ENCODE peak calls at places on chromosomes 7 and 10, in seven cellular contexts. W is progenitor cell of endocrine pancreas; I is transverse colon; Y is heart left ventricle; O is thoracic aorta; D is gastrocnemius medialis; G is CD8-positive, alpha-beta T cell. H is an unnamed sample.

GRCh38 chr7:132836746-132837145 is 245.1 kb downstream of the CHCHD3 start:
- DNase-seq in O (no peak), G (no peak), D (no peak), I (no peak), W (no peak), Y (no peak), H (no peak)

GRCh38 chr7:14691597-14692203 is 210.9 kb downstream of the DGKB start:
- DNase-seq in D (no peak), W (peak), O (no peak), I (peak), G (peak), Y (peak), H (peak)

GRCh38 chr7:139645572-139646523 is 122.4 kb downstream of the CLEC2L start:
- DNase-seq in I (peak), O (peak), D (peak), Y (peak), G (peak), W (peak), H (peak)

GRCh38 chr10:30436200-30436599 is 2.2 kb downstream of the MAP3K8 start:
- DNase-seq in D (no peak), W (no peak), G (no peak), Y (no peak), O (no peak), I (peak), H (no peak)

GRCh38 chr10:78894841-78895195 is 173.9 kb upstream of the ZMIZ1 start:
- DNase-seq in D (no peak), Y (no peak), G (no peak), W (peak), I (no peak), O (no peak), H (peak)

GRCh38 chr7:18626086-18626485 is 130.5 kb downstream of the HDAC9 start:
- DNase-seq in D (no peak), O (no peak), Y (no peak), I (no peak), W (no peak), G (no peak), H (no peak)

GRCh38 chr7:133753513-133753912 is 373.6 kb upstream of the LRGUK start:
- DNase-seq in W (no peak), G (no peak), D (no peak), O (no peak), I (no peak), Y (no peak), H (no peak)

GRCh38 chr7:144403102-144403501 is 391 bp downstream of the NOBOX start:
- DNase-seq in W (no peak), D (no peak), I (no peak), O (no peak), G (no peak), Y (no peak), H (no peak)

GRCh38 chr10:71587941-71588573 is 131.5 kb downstream of the C10orf105 start:
- DNase-seq in I (no peak), W (no peak), O (no peak), G (no peak), D (no peak), Y (no peak), H (no peak)

GRCh38 chr7:125504848-125505247 is 575.2 kb upstream of the POT1 start:
- DNase-seq in G (no peak), D (no peak), W (no peak), O (no peak), I (no peak), Y (no peak), H (no peak)

GRCh38 chr10:92142949-92143348 is 147.9 kb downstream of the CPEB3 start:
- DNase-seq in D (no peak), O (no peak), Y (no peak), I (no peak), W (no peak), G (no peak), H (no peak)

GRCh38 chr10:15363031-15363430 is 8.1 kb downstream of the FAM171A1 start:
- DNase-seq in O (no peak), G (no peak), I (no peak), Y (no peak), W (no peak), D (no peak), H (no peak)

GRCh38 chr7:82382276-82382675 is 61.3 kb downstream of the CACNA2D1 start:
- DNase-seq in I (no peak), O (no peak), D (no peak), W (no peak), Y (no peak), G (no peak), H (no peak)

GRCh38 chr10:4281207-4281825 is 496.3 kb upstream of the KLF6 start:
- DNase-seq in D (no peak), W (no peak), Y (no peak), I (no peak), O (no peak), G (no peak), H (no peak)

GRCh38 chr10:12819071-12819470 is 182.4 kb downstream of the CCDC3 start:
- DNase-seq in D (no peak), G (no peak), W (no peak), Y (no peak), O (no peak), I (no peak), H (no peak)

GRCh38 chr10:100333821-100334469 is 3.9 kb upstream of the PKD2L1 start:
- DNase-seq in O (no peak), W (no peak), I (no peak), Y (no peak), G (no peak), D (no peak), H (no peak)

GRCh38 chr7:79272066-79272669 is 181.3 kb downstream of the MAGI2 start:
- DNase-seq in G (no peak), Y (no peak), D (no peak), W (no peak), O (no peak), I (no peak), H (no peak)

GRCh38 chr10:30371954-30372353 is 22.9 kb upstream of the MTPAP start:
- DNase-seq in O (no peak), I (no peak), G (no peak), D (no peak), Y (no peak), W (no peak), H (no peak)

GRCh38 chr10:133401500-133401899 is 7.5 kb downstream of the MTG1 start:
- DNase-seq in I (no peak), O (no peak), W (no peak), D (no peak), G (no peak), Y (no peak), H (peak)

GRCh38 chr7:33909755-33910154 is 4.4 kb downstream of the BMPER start:
- DNase-seq in Y (no peak), W (no peak), I (no peak), G (no peak), O (no peak), D (no peak), H (no peak)

GRCh38 chr10:98460837-98461499 is 14.2 kb upstream of the HPS1 start:
- DNase-seq in Y (peak), W (no peak), O (no peak), G (no peak), I (peak), D (peak), H (no peak)

GRCh38 chr7:134744569-134744968 is 34.9 kb upstream of the CALD1 start:
- DNase-seq in I (no peak), Y (no peak), O (no peak), D (no peak), G (no peak), W (no peak), H (no peak)

GRCh38 chr10:79180619-79181221 is 112.0 kb downstream of the ZMIZ1 start:
- DNase-seq in W (no peak), I (no peak), Y (no peak), O (no peak), G (no peak), D (no peak), H (no peak)

GRCh38 chr7:32074787-32075570 is 4.8 kb upstream of the PDE1C start:
- DNase-seq in D (no peak), W (no peak), O (no peak), G (no peak), Y (no peak), I (no peak), H (no peak)

GRCh38 chr7:142508251-142508650 is 241.0 kb upstream of the PRSS1 start:
- DNase-seq in W (no peak), D (no peak), G (peak), O (no peak), Y (no peak), I (peak), H (no peak)

GRCh38 chr10:134205-134742 is 981 bp upstream of the ZMYND11 start:
- DNase-seq in G (peak), I (no peak), D (no peak), W (no peak), O (no peak), Y (no peak), H (no peak)

GRCh38 chr7:123191132-123191531 is 8.6 kb downstream of the SLC13A1 start:
- DNase-seq in D (no peak), W (no peak), I (no peak), G (no peak), O (no peak), Y (no peak), H (no peak)

GRCh38 chr10:48364659-48365405 is 58.4 kb downstream of the MAPK8 start:
- DNase-seq in Y (no peak), O (no peak), D (no peak), I (no peak), W (no peak), G (no peak), H (no peak)

GRCh38 chr7:144830024-144830785 is 5.6 kb downstream of the TPK1 start:
- DNase-seq in O (no peak), I (peak), W (no peak), D (no peak), Y (no peak), G (no peak), H (no peak)

GRCh38 chr7:6016653-6016966 is 7.5 kb downstream of the AIMP2 start:
- DNase-seq in I (no peak), G (no peak), D (peak), Y (no peak), W (no peak), O (no peak), H (no peak)

GRCh38 chr10:86346169-86346793 is 20.3 kb downstream of the GRID1 start:
- DNase-seq in G (no peak), I (no peak), O (no peak), Y (no peak), D (no peak), W (no peak), H (no peak)

GRCh38 chr7:74625446-74625845 is 32.1 kb upstream of the GTF2I start:
- DNase-seq in D (no peak), W (no peak), O (no peak), I (no peak), Y (no peak), G (no peak), H (no peak)
- TF ChIP-seq CTCF in D (no peak), W (no peak), O (no peak), I (no peak), Y (peak), G (peak), H (no peak)

DNA sequence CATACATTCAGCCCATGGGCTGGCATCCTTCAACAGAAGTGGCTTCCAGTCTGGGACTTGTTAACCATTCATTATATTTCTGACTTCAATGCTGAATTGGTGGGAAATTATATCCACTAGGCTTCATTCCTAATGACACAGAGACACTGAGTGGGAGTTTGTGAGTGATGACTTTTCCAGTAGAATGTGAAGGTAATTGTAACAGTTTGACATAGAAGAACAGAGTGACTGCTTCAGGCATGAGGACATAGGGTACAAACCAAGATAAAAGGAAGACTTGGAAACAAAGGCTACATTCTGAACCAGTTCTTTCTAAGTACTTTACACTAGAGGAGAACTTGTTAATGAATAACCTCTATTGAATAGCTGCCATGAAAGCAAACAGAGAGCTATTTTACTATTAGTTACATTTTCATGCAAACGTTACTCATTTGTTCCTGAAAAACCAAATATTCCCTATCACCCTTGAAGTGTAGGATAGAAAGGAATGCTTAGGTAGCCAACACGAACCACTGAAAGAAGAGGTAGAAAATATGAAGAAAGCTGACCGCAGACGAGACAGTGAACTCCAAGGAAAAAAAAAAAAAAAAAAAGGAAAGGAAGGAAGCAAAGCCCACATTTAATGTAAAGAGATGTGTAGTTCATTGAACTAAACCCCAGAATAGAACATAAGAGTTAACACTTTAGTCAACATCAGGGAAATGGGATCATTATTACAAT is 237.0 kb upstream of the SEMA3C start:
- DNase-seq in Y (no peak), W (no peak), G (no peak), O (no peak), I (no peak), D (no peak), H (no peak)
- TF ChIP-seq CTCF in Y (no peak), W (no peak), G (no peak), O (no peak), I (no peak), D (no peak), H (no peak)

DNA sequence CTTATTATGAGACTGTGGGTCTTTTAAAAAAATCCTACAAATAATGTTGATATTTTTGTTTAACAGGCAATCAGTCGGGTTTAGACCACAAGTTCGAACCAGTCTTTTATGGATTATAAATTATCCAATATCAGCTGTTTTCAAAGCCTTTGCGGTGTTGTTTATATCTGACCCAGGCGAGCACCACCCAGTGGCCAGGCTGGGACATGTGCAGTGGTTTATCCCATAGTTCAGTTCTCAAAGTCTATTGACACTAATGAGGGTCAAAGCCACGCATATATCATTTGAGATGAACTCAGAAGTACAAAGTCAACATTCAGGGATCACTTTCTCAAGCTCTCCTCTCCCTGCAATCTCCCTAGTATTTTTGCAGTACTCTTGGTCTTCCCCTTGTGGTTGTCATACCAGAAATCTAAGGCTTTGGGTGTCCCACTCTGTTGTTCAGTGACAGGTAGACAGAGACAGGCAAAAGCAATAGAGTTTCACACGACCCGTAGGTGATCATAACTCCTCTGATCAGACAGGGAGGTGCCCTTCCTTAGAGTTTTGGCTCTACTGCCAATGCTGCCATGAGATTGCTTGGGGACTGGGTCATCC is 117.4 kb upstream of the POM121L12 start:
- DNase-seq in W (no peak), D (no peak), O (no peak), Y (no peak), I (no peak), G (no peak), H (no peak)
- TF ChIP-seq CTCF in W (peak), D (no peak), O (no peak), Y (no peak), I (peak), G (no peak), H (no peak)

GRCh38 chr7:101814996-101815825 is 2.2 kb upstream of the CUX1 start:
- DNase-seq in W (peak), Y (peak), G (peak), D (peak), I (peak), O (no peak), H (no peak)
- TF ChIP-seq CTCF in W (peak), Y (peak), G (peak), D (no peak), I (no peak), O (peak), H (no peak)

DNA sequence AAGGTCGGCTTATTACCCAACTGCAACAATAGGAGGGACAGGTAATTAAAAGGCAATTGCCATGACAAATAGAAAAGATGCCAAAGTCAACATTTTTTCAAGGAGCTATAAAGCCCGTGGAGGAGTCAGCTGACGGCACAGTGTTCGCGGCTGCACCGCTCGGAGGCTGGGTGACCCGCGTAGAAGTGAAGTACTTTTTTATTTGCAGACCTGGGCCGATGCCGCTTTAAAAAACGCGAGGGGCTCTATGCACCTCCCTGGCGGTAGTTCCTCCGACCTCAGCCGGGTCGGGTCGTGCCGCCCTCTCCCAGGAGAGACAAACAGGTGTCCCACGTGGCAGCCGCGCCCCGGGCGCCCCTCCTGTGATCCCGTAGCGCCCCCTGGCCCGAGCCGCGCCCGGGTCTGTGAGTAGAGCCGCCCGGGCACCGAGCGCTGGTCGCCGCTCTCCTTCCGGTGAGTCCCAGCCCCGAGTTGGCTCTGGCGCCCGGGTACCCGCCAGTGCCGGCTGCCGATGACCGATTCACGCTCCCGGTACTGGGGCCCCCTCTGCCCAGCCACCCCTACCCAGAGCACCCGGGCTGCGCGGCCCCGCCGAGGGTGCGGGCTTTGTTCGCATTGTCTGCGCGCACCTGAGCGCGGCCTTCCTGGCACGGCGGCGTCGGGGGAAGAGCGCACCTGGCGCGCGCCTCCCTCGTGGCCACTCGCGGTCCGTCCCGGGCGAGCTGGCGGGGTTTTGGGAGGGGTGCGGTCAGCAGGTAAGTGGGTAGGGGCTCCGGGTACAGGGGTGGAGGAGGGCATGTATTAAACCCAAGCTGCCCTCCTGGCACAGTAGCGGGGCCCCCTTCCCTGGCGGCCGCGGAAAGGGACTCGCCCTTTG is at the start of gene VWA2:
- DNase-seq in I (peak), D (no peak), O (no peak), G (peak), W (peak), Y (peak), H (no peak)
- TF ChIP-seq CTCF in I (no peak), D (no peak), O (no peak), G (no peak), W (peak), Y (peak), H (no peak)

GRCh38 chr10:27369832-27370231 is 129.2 kb upstream of the ACBD5 start:
- DNase-seq in D (no peak), G (no peak), I (no peak), Y (no peak), W (no peak), O (no peak), H (no peak)
- TF ChIP-seq CTCF in D (no peak), G (no peak), I (no peak), Y (peak), W (peak), O (no peak), H (no peak)

GRCh38 chr10:120229641-120230040 is 227.4 kb upstream of the PLPP4 start:
- DNase-seq in G (no peak), O (no peak), D (no peak), I (no peak), Y (no peak), W (no peak), H (no peak)
- TF ChIP-seq CTCF in G (no peak), O (no peak), D (no peak), I (no peak), Y (no peak), W (no peak), H (no peak)

DNA sequence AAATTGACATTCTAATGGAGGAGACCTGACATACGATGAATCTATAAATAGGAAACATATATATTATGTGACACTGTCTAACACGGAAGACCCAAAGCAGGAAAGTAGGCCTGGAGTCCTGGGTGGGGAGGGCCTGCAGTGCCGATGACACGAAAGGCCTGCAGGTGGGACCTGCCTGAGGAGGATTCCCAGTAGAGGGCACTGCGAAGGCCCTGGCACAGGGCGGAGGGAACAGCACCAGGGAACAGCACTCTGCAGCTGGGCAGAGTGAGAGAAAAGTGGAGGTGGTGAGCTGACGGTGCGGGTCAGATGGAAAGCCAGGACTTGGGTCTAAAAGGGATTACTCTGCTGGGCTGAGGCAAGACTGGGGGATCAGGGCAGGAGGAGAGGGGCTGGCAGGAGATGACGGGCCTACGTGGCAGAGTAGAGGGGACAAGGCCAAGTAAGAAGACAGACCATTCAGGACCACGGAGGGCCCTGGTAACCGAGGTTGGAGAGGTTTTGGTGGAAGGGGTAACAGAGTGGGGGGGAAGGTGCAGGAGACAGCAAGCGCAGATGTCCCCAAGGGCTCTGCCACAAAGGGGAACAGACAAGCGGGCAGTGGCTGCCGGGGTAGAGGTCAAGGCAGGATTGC is 8.1 kb downstream of the ZNF746 start:
- DNase-seq in I (no peak), W (no peak), D (no peak), O (no peak), Y (no peak), G (no peak), H (no peak)
- TF ChIP-seq CTCF in I (no peak), W (no peak), D (no peak), O (no peak), Y (no peak), G (no peak), H (no peak)